ENCODE peak calls at places on chromosomes 11 and 22, in ten cellular contexts. Y is neuronal stem cell; R is hypothalamus; T is iPS DF 6.9; S is fibroblast of pulmonary artery; W is SW 1271; O is psoas muscle; L is Calu3; C is NCI-H1105 treated with DMSO at 0.1 percent for 48 hours; Q is activated naive CD8-positive, alpha-beta T cell treated with anti-CD3 and anti-CD28 coated beads, Interleukin-2, amount 10 ng/mL, durations not matched to agents 7 days and 5 days. Z is an unnamed sample.

GRCh38 chr22:24583221-24583971 is 9.5 kb downstream of the LRRC75B start:
- DNase-seq in Y (no peak), R (no peak), T (no peak), S (peak), W (no peak), O (no peak), L (peak), C (peak), Q (no peak), Z (no peak)

GRCh38 chr11:72679869-72680268 is 5.6 kb upstream of the PDE2A start:
- DNase-seq in Y (no peak), R (no peak), T (no peak), S (no peak), W (no peak), O (no peak), L (no peak), C (no peak), Q (no peak), Z (no peak)

GRCh38 chr11:33542921-33543320 is 157.7 kb downstream of the C11orf91 start:
- DNase-seq in Y (peak), R (peak), T (peak), S (peak), W (peak), O (peak), L (peak), C (peak), Q (no peak), Z (peak)

GRCh38 chr11:112822478-112823274 is 138.5 kb upstream of the NCAM1 start:
- DNase-seq in Y (no peak), R (no peak), T (no peak), S (peak), W (no peak), O (no peak), L (peak), C (peak), Q (no peak), Z (no peak)

GRCh38 chr11:61507962-61508824 is at the start of gene LRRC10B:
- DNase-seq in Y (peak), R (no peak), T (no peak), S (no peak), W (peak), O (no peak), L (peak), C (peak), Q (peak), Z (no peak)

GRCh38 chr22:19566599-19567382 is 42.6 kb upstream of the CLDN5 start:
- DNase-seq in Y (no peak), R (no peak), T (no peak), S (no peak), W (no peak), O (peak), L (no peak), C (no peak), Q (no peak), Z (no peak)

GRCh38 chr11:11807811-11808210 is 34.0 kb upstream of the USP47 start:
- DNase-seq in Y (no peak), R (no peak), T (no peak), S (no peak), W (no peak), O (no peak), L (no peak), C (no peak), Q (no peak), Z (no peak)

GRCh38 chr22:38824587-38824986 is 19.2 kb downstream of the NPTXR start:
- DNase-seq in Y (peak), R (peak), T (peak), S (peak), W (peak), O (no peak), L (peak), C (no peak), Q (peak), Z (peak)

GRCh38 chr11:117679464-117679863 is 117.6 kb downstream of the DSCAML1 start:
- DNase-seq in Y (no peak), R (no peak), T (no peak), S (no peak), W (no peak), O (no peak), L (no peak), C (no peak), Q (no peak), Z (no peak)

GRCh38 chr22:36377022-36377631 is 10.6 kb downstream of the MYH9 start:
- DNase-seq in Y (no peak), R (no peak), T (no peak), S (no peak), W (no peak), O (no peak), L (no peak), C (no peak), Q (no peak), Z (peak)

GRCh38 chr22:23700706-23701105 is 9.9 kb downstream of the RGL4 start:
- DNase-seq in Y (no peak), R (no peak), T (no peak), S (peak), W (no peak), O (no peak), L (no peak), C (no peak), Q (no peak), Z (no peak)

GRCh38 chr11:112637046-112637445 is 324.2 kb upstream of the NCAM1 start:
- DNase-seq in Y (no peak), R (peak), T (no peak), S (no peak), W (no peak), O (no peak), L (no peak), C (no peak), Q (no peak), Z (no peak)

GRCh38 chr11:75471134-75471943 is 38.3 kb upstream of the KLHL35 start:
- DNase-seq in Y (no peak), R (no peak), T (no peak), S (no peak), W (no peak), O (no peak), L (no peak), C (no peak), Q (no peak), Z (no peak)

GRCh38 chr11:132106336-132106982 is 736.0 kb downstream of the NTM start:
- DNase-seq in Y (no peak), R (no peak), T (no peak), S (no peak), W (no peak), O (no peak), L (no peak), C (no peak), Q (no peak), Z (no peak)

GRCh38 chr11:93193721-93194120 is 4.1 kb downstream of the SLC36A4 start:
- DNase-seq in Y (no peak), R (no peak), T (no peak), S (no peak), W (no peak), O (no peak), L (no peak), C (no peak), Q (no peak), Z (no peak)

GRCh38 chr11:61972796-61973602 is 5.6 kb upstream of the FTH1 start:
- DNase-seq in Y (no peak), R (no peak), T (no peak), S (peak), W (no peak), O (no peak), L (peak), C (no peak), Q (no peak), Z (no peak)

GRCh38 chr11:108985611-108986279 is 320.9 kb downstream of the DDX10 start:
- DNase-seq in Y (no peak), R (no peak), T (no peak), S (peak), W (no peak), O (no peak), L (no peak), C (no peak), Q (no peak), Z (no peak)

GRCh38 chr11:121767433-121767832 is 314.7 kb upstream of the SORL1-AS1 start:
- DNase-seq in Y (no peak), R (no peak), T (no peak), S (no peak), W (no peak), O (no peak), L (no peak), C (no peak), Q (no peak), Z (no peak)

GRCh38 chr11:7484645-7485044 is 661 bp upstream of the OLFML1 start:
- DNase-seq in Y (no peak), R (no peak), T (no peak), S (no peak), W (no peak), O (no peak), L (no peak), C (no peak), Q (no peak), Z (no peak)

GRCh38 chr11:57213282-57214086 is 23.6 kb downstream of the APLNR start:
- DNase-seq in Y (peak), R (no peak), T (no peak), S (peak), W (no peak), O (no peak), L (no peak), C (no peak), Q (no peak), Z (no peak)

GRCh38 chr22:46730568-46731245 is 7.3 kb downstream of the CERK start:
- DNase-seq in Y (no peak), R (no peak), T (no peak), S (no peak), W (no peak), O (no peak), L (no peak), C (no peak), Q (no peak), Z (no peak)